ENCODE peak calls at places on chromosomes 1 and 21, in five cellular contexts. M, W, L, Y and T are unnamed samples. For H3K27me3 and H3K9me3, the result is how much of the 10 kb centered on the place peaks cover.

GRCh38 chr1:9321480-9321849 is 28.8 kb downstream of the SPSB1 start:
- DNase-seq in M (no peak), W (no peak), L (no peak), Y (no peak), T (peak)

GRCh38 chr1:100065183-100065968 is 67.4 kb downstream of the SASS6 start:
- DNase-seq in M (no peak), W (no peak), L (no peak), Y (no peak), T (no peak)

GRCh38 chr1:155424091-155424490 is 103.4 kb downstream of the RUSC1 start:
- DNase-seq in M (no peak), W (no peak), L (no peak), Y (no peak), T (no peak)

GRCh38 chr1:218439541-218440295 is 94.6 kb downstream of the TGFB2 start:
- DNase-seq in M (no peak), W (no peak), L (no peak), Y (no peak), T (no peak)

GRCh38 chr1:32337855-32338636 is 2.0 kb upstream of the MARCKSL1 start:
- DNase-seq in M (no peak), W (no peak), L (no peak), Y (peak), T (no peak)

GRCh38 chr1:17606826-17607440 is 67.4 kb downstream of the ARHGEF10L start:
- DNase-seq in M (peak), W (peak), L (peak), Y (peak), T (peak)

GRCh38 chr1:234272656-234273312 is 100.5 kb upstream of the COA6 start:
- DNase-seq in M (no peak), W (no peak), L (no peak), Y (no peak), T (no peak)

GRCh38 chr1:19210772-19211549 is 895 bp upstream of the UBR4 start:
- DNase-seq in M (no peak), W (no peak), L (no peak), Y (no peak), T (no peak)

GRCh38 chr1:185350027-185350442 is 33.0 kb upstream of the IVNS1ABP start:
- DNase-seq in M (no peak), W (no peak), L (no peak), Y (no peak), T (no peak)

GRCh38 chr1:154696001-154696400 is 88.0 kb upstream of the ADAR start:
- DNase-seq in M (no peak), W (no peak), L (no peak), Y (no peak), T (no peak)

GRCh38 chr21:33844104-33844889 is 71.3 kb downstream of the ATP5PO start:
- DNase-seq in M (no peak), W (no peak), L (no peak), Y (no peak), T (no peak)

DNA sequence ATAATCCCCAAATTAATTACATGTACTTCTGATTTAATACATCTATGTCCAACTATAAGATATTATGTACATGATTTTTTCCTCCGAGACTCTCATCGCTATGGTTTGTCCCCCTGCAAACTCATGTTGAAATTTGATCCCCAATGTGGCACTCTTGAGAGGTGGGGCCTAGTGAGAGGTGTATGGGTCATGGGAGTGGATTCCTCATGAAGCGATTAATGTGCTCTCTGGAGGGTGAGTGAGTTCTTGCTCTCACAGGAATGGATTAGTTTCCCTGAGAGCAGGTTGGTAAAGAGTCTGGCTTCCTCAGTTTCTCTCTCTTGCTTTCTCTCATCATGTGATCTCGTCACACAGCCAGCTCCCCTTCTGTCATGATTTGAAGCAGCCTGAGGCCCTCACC is 16.1 kb downstream of the HSF2BP start:
- DNase-seq in M (no peak), W (no peak), L (no peak), Y (no peak), T (no peak)
- H3K27me3 ChIP-seq in M (under half), W (under half), L (under half), Y (under half), T (under half)

GRCh38 chr1:26785611-26786436 is 1.9 kb upstream of the PIGV start:
- DNase-seq in M (no peak), W (no peak), L (no peak), Y (peak), T (no peak)

GRCh38 chr1:26786437-26787380 is 1.0 kb upstream of the PIGV start:
- DNase-seq in M (peak), W (no peak), L (peak), Y (peak), T (peak)

GRCh38 chr1:26787706-26788514 is at the start of gene PIGV:
- DNase-seq in M (peak), W (peak), L (peak), Y (peak), T (peak)

GRCh38 chr1:26788515-26788785 is 700 bp downstream of the PIGV start:
- DNase-seq in M (no peak), W (no peak), L (no peak), Y (no peak), T (no peak)

DNA sequence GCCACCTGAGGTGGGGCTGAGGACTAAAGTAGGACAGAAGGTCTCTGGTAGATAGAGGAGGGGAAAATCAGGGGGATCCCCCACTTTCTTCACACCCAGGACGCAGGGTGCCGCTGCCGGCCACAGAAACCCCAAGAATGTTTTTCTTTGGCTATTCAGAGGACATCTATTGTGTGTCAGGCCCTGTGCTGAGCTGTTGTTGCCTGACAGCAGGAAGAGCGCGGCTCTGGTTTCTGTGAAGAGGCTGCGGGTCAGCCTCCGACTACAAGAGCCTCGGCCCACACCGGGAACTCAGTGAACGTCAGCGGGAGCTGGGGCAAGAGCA is 407 bp upstream of the PIGV start:
- DNase-seq in M (peak), W (no peak), L (no peak), Y (no peak), T (no peak)
- TF ChIP-seq POLR2A in M (no peak), W (no peak), L (no peak), Y (no peak), T (no peak)

GRCh38 chr1:215599418-215599817 is 32.3 kb downstream of the KCTD3 start:
- DNase-seq in M (peak), W (no peak), L (no peak), Y (no peak), T (no peak)

GRCh38 chr1:215600258-215600792 is 33.2 kb downstream of the KCTD3 start:
- DNase-seq in M (no peak), W (no peak), L (no peak), Y (no peak), T (no peak)

GRCh38 chr1:215600867-215601266 is 33.8 kb downstream of the KCTD3 start:
- DNase-seq in M (no peak), W (no peak), L (no peak), Y (no peak), T (no peak)

GRCh38 chr1:215595231-215595630 is 28.1 kb downstream of the KCTD3 start:
- DNase-seq in M (no peak), W (no peak), L (no peak), Y (no peak), T (no peak)

DNA sequence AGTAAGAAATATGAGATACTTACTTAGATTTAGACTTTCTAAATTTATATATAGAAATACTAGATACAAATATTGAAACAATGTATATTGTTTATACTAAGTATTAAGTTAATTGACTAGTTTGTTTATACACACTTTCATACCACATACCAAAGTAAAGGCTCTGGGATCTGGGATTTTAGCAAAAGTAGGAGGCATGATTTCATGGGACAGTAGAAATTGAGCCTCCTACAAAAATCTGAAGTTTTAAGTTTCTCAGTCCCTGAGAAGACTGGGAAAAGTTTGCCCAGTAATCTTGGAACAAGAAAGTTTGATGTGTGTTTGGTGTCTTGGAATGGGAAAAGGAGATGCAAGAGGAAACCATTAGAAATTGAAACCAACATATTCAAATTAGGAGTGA is 30.9 kb downstream of the KCTD3 start:
- DNase-seq in M (no peak), W (no peak), L (no peak), Y (no peak), T (no peak)
- H3K9me3 ChIP-seq in M (under half), W (under half), L (under half), Y (under half), T (under half)

DNA sequence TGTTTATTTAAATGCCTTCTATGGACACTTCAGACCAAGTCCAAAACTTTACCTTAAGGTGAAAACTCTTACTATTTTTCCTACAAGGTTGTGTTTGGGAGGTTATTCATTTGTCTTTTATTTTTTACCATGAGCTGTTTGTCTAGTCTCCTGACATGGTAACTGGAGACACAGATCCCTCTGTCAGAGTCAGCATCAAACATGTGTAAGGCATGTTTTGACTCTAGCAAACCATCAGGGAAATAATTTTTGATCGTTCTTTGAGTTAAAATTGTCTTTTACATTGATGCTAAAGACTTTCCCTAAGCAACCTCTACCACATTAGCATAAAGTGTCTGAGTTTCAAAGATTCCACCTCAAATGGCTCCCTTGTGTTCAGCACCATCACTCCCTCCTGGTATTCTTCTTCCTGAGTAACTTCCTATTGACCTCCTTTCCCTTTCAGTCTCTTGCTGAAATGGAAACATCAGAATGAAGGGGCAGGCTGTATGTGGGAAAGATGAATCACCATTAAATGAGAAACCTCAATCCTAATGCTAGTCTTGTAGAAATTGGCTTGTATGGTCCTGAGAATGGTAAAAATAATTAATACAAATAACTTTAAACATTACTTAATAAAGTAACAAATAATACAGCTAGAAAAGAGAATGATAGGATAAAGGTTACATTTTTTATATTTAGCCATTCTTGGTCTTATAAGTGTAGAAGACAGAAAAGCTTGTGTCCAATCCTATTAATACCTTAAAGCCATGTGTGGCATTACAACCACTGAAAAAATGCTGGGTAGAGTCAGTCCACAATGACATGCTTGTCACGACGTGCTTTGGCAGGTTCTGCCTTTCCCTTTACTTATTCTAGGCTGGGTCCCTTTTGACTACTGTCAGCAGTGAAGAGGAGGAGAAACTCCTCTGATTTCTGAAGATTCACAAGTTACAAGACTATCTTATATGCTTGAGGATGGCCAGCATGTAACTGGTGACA is 14.3 kb upstream of the AIM2 start:
- DNase-seq in M (no peak), W (no peak), L (no peak), Y (no peak), T (no peak)
- H3K27me3 ChIP-seq in M (under half), W (under half), L (under half), Y (under half), T (under half)

GRCh38 chr1:201110616-201111015 is 1.6 kb downstream of the CACNA1S start:
- DNase-seq in M (no peak), W (no peak), L (no peak), Y (no peak), T (no peak)

GRCh38 chr1:201113451-201114244 is 1.4 kb upstream of the CACNA1S start:
- DNase-seq in M (no peak), W (no peak), L (no peak), Y (no peak), T (no peak)

GRCh38 chr1:201111672-201112071 is 554 bp downstream of the CACNA1S start:
- DNase-seq in M (no peak), W (no peak), L (no peak), Y (no peak), T (no peak)

GRCh38 chr1:201111156-201111555 is 1.1 kb downstream of the CACNA1S start:
- DNase-seq in M (no peak), W (no peak), L (no peak), Y (no peak), T (no peak)

DNA sequence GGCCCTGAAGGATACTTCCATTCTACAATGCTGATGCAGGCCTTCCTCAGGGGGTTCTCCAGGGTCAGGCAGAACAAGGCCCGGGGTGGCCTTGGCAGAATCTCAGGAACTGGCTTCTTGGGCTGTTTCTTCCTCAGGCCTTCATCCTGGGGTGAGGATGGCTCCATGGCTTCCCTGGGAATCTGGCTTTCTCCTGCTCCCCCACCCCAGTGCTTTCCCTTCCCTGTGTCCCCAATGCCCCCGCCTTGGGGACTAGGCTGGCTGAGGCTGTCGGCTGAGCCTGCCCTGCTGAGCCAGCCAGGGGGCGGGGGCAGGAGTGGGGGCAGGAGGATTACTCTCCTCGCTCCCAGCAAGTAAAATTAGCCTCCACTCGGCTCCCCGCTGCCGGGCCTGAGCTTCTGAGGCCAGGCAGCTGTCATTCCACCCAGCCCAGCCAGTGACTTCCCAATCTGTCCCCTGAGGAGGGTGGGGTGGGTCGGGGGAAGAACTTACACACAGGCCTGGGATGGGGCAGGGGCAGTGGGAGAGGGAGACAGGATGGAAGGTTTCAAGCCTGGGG is at the start of gene CACNA1S:
- DNase-seq in M (no peak), W (no peak), L (no peak), Y (no peak), T (no peak)
- TF ChIP-seq POLR2A in M (no peak), W (no peak), L (no peak), Y (no peak), T (no peak)

GRCh38 chr1:209355415-209355814 is 228.1 kb upstream of the CAMK1G start:
- DNase-seq in M (no peak), W (no peak), L (no peak), Y (no peak), T (no peak)

GRCh38 chr1:209354840-209355165 is 228.7 kb upstream of the CAMK1G start:
- DNase-seq in M (no peak), W (no peak), L (no peak), Y (no peak), T (no peak)

GRCh38 chr1:209353097-209353496 is 230.4 kb upstream of the CAMK1G start:
- DNase-seq in M (no peak), W (no peak), L (no peak), Y (no peak), T (no peak)

GRCh38 chr1:209354111-209354839 is 229.2 kb upstream of the CAMK1G start:
- DNase-seq in M (peak), W (peak), L (peak), Y (peak), T (peak)

DNA sequence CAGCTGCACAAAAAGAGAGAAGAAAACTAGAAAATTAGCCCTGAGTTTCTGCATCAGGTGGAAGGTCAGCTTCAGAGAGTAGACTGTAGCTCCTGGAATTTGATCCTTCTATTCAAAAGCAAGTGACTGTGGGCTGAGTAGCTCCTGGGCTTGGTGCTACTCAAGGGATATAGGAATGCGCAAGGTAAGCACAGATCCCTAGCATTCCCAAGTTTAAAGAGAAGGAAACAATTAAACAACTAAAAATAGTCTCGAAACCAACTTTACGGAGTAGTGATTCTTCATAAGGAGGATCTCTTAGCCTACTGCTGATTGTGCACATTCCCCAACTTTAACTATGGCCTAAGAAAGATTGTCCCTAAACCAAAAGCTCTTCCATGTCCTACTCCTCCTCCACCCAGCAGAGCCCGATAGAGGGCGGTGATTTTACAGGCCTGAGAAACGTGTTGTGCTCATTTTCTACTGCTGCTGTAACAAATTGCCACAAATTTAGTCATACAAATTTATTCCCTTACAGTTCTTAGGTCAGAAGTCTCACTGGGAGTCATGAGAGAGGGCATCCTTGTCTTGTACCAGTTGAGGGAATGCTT is 226.5 kb upstream of the CAMK1G start:
- DNase-seq in M (no peak), W (no peak), L (no peak), Y (no peak), T (no peak)
- H3K9me3 ChIP-seq in M (under half), W (under half), L (under half), Y (under half), T (under half)